ENCODE peak calls at places on chromosomes 16 and 17, in five cellular contexts. O, J, Q, G and F are unnamed samples.

GRCh38 chr17:41654134-41654907 is 29.9 kb upstream of the KRT17 start:
- DNase-seq in O (peak), J (no peak), Q (peak), G (peak), F (peak)

GRCh38 chr17:64354824-64355535 is 35.7 kb downstream of the PECAM1 start:
- DNase-seq in G (no peak), O (no peak), J (no peak), Q (no peak), F (no peak)

GRCh38 chr17:17347956-17348871 is 45.0 kb downstream of the NT5M start:
- DNase-seq in J (no peak), O (no peak), Q (no peak), G (no peak), F (no peak)

GRCh38 chr17:60526726-60527125 is 684 bp upstream of the APPBP2 start:
- DNase-seq in Q (no peak), O (no peak), G (no peak), J (no peak), F (no peak)

GRCh38 chr17:3590231-3590630 is 19.0 kb downstream of the TRPV1 start:
- DNase-seq in G (no peak), Q (no peak), J (no peak), O (no peak), F (no peak)

GRCh38 chr16:707062-707538 is 1.5 kb upstream of the FBXL16 start:
- DNase-seq in J (no peak), G (no peak), Q (no peak), O (no peak), F (no peak)

GRCh38 chr17:1607971-1608320 is 20.7 kb downstream of the SLC43A2 start:
- DNase-seq in J (no peak), G (no peak), Q (no peak), O (no peak), F (no peak)

GRCh38 chr17:63998721-63999679 is 849 bp downstream of the PRR29 start:
- DNase-seq in J (no peak), O (no peak), G (no peak), Q (no peak), F (no peak)

GRCh38 chr17:69428252-69428980 is 13.9 kb downstream of the MAP2K6 start:
- DNase-seq in G (no peak), Q (no peak), O (no peak), J (no peak), F (no peak)

GRCh38 chr17:4968916-4969550 is 1.4 kb upstream of the SPAG7 start:
- DNase-seq in J (peak), G (peak), O (peak), Q (no peak), F (peak)
- H3K27ac ChIP-seq in J (peak), G (peak), O (peak), Q (peak), F (peak)

GRCh38 chr16:30374538-30374937 is at the start of gene MYL11:
- DNase-seq in G (no peak), J (no peak), Q (no peak), O (no peak), F (no peak)
- H3K27ac ChIP-seq in G (no peak), J (no peak), Q (no peak), O (no peak), F (no peak)

GRCh38 chr17:7137182-7137943 is 22.7 kb upstream of the ASGR2 start:
- DNase-seq in G (no peak), J (no peak), Q (no peak), O (no peak), F (no peak)

GRCh38 chr17:7139400-7139799 is 24.8 kb upstream of the ASGR2 start:
- DNase-seq in G (no peak), Q (no peak), J (no peak), O (no peak), F (no peak)

GRCh38 chr17:7136266-7136877 is 21.8 kb upstream of the ASGR2 start:
- DNase-seq in J (peak), G (peak), Q (peak), O (peak), F (peak)

GRCh38 chr17:7141824-7142223 is 27.2 kb upstream of the ASGR2 start:
- DNase-seq in J (no peak), Q (peak), O (no peak), G (peak), F (peak)

GRCh38 chr17:7138800-7139381 is 24.3 kb upstream of the ASGR2 start:
- DNase-seq in G (no peak), Q (no peak), J (no peak), O (no peak), F (no peak)
- H3K27ac ChIP-seq in G (no peak), Q (no peak), J (no peak), O (no peak), F (peak)

GRCh38 chr17:19659366-19660177 is 11.0 kb downstream of the ALDH3A2 start:
- DNase-seq in G (no peak), O (no peak), Q (no peak), J (no peak), F (no peak)

GRCh38 chr17:19663097-19663496 is 14.5 kb downstream of the ALDH3A2 start:
- DNase-seq in O (no peak), J (no peak), Q (no peak), G (no peak), F (no peak)

GRCh38 chr17:19657182-19657581 is 8.6 kb downstream of the ALDH3A2 start:
- DNase-seq in J (no peak), Q (no peak), O (no peak), G (no peak), F (no peak)

GRCh38 chr17:19664136-19664820 is 15.7 kb downstream of the ALDH3A2 start:
- DNase-seq in G (no peak), J (no peak), Q (peak), O (no peak), F (no peak)

GRCh38 chr17:19660219-19660870 is 11.8 kb downstream of the ALDH3A2 start:
- DNase-seq in Q (no peak), O (no peak), G (no peak), J (no peak), F (no peak)
- H3K27ac ChIP-seq in Q (peak), O (no peak), G (peak), J (no peak), F (no peak)

GRCh38 chr17:42878123-42878880 is 22.3 kb upstream of the G6PC1 start:
- DNase-seq in J (no peak), Q (peak), O (no peak), G (peak), F (no peak)

GRCh38 chr17:42878924-42879595 is 21.5 kb upstream of the G6PC1 start:
- DNase-seq in G (no peak), J (no peak), Q (no peak), O (no peak), F (no peak)

GRCh38 chr17:42880776-42881175 is 19.8 kb upstream of the G6PC1 start:
- DNase-seq in J (no peak), Q (no peak), G (no peak), O (no peak), F (no peak)

GRCh38 chr17:42881768-42882565 is 18.6 kb upstream of the G6PC1 start:
- DNase-seq in G (no peak), O (no peak), J (no peak), Q (no peak), F (no peak)

DNA sequence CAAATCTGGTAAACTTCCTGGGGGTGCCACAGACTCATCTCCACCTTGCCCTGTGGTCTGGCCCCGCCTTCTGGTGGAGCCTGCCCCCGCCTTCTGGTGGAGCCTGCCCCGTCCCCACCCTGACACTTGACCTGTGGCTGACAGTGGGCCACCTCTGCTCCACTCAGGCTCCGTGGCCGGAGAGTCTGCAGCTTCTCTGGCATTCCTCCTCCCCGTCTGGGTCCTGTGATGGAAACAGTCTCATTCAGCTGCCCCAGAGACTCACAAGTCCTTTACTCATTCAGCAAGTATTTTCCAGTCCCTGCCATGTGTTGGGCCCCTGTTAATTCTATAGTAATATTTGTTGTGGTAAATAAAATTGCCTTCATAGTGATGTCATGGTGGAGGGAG is 21.0 kb upstream of the G6PC1 start:
- DNase-seq in O (no peak), G (no peak), J (no peak), Q (no peak), F (no peak)
- H3K27ac ChIP-seq in O (no peak), G (no peak), J (no peak), Q (no peak), F (no peak)

GRCh38 chr16:31475949-31476304 is 4.0 kb downstream of the TGFB1I1 start:
- DNase-seq in J (no peak), O (no peak), G (no peak), Q (peak), F (no peak)
- H3K27ac ChIP-seq in J (no peak), O (no peak), G (no peak), Q (peak), F (no peak)

DNA sequence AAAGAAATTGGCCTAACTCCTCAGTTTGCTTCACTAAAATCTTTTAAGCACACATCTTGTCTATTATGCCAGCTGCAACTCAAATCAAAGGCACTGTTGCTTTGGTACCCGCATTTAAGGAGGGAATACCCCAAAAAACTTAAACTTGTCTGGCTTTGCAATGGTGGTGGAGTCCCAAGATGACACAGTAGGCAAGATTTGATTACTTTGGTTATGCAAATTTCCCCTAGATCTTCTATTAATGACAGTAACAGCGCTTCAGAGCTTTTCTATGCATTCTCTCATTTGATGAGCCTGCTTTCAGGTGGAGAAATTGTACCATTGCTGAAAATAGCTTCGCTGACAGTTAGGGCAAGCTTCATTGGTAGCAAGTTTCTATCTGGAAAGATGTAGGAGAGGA is 27.2 kb downstream of the WWOX start:
- DNase-seq in G (no peak), O (no peak), J (no peak), Q (no peak), F (no peak)
- H3K27ac ChIP-seq in G (no peak), O (no peak), J (no peak), Q (no peak), F (no peak)

GRCh38 chr16:56266981-56267607 is 75.8 kb downstream of the GNAO1 start:
- DNase-seq in Q (no peak), O (no peak), J (no peak), G (no peak), F (no peak)

GRCh38 chr16:56265746-56266145 is 74.5 kb downstream of the GNAO1 start:
- DNase-seq in J (no peak), Q (no peak), O (no peak), G (no peak), F (no peak)

GRCh38 chr16:56268799-56269198 is 77.5 kb downstream of the GNAO1 start:
- DNase-seq in J (no peak), Q (no peak), G (no peak), O (no peak), F (no peak)

GRCh38 chr16:56269276-56269675 is 78.0 kb downstream of the GNAO1 start:
- DNase-seq in O (no peak), Q (no peak), J (no peak), G (no peak), F (no peak)

GRCh38 chr16:56267888-56268287 is 76.6 kb downstream of the GNAO1 start:
- DNase-seq in G (no peak), J (no peak), O (no peak), Q (no peak), F (no peak)
- H3K27ac ChIP-seq in G (no peak), J (no peak), O (no peak), Q (peak), F (no peak)